ENCODE peak calls at places on chromosomes 7 and 10, in eight cellular contexts. V is A549; K is fibroblast of the aortic adventitia; Y is GM12865; D is cardiac muscle cell; P is GM10248; I is CD4-positive, alpha-beta T cell; W is H9. G is an unnamed sample.

GRCh38 chr7:30312186-30312585 is 27.8 kb downstream of the ZNRF2 start:
- DNase-seq in W (no peak), D (no peak), K (no peak), Y (no peak), I (no peak), V (no peak), P (no peak), G (no peak)

GRCh38 chr10:125213541-125214282 is 53.3 kb upstream of the CTBP2 start:
- DNase-seq in I (no peak), K (no peak), D (no peak), W (no peak), P (no peak), Y (no peak), V (no peak), G (no peak)

GRCh38 chr10:50379652-50380051 is 128.3 kb upstream of the ASAH2 start:
- DNase-seq in V (no peak), P (no peak), K (no peak), D (no peak), Y (no peak), I (no peak), W (no peak), G (no peak)

GRCh38 chr10:96509017-96509641 is 4.6 kb downstream of the TLL2 start:
- DNase-seq in Y (no peak), K (peak), P (no peak), V (no peak), W (peak), D (no peak), I (no peak), G (no peak)

GRCh38 chr10:114724707-114725106 is 66.6 kb upstream of the ABLIM1 start:
- DNase-seq in D (no peak), K (no peak), I (no peak), P (no peak), V (no peak), Y (no peak), W (no peak), G (no peak)

GRCh38 chr7:31466036-31466435 is 47.9 kb upstream of the ITPRID1 start:
- DNase-seq in V (no peak), P (no peak), I (no peak), W (no peak), K (no peak), Y (no peak), D (no peak), G (no peak)

GRCh38 chr7:24336461-24336860 is 52.5 kb downstream of the NPY start:
- DNase-seq in I (no peak), V (no peak), W (no peak), D (peak), K (no peak), Y (peak), P (no peak), G (no peak)

GRCh38 chr7:77958436-77958835 is 159.9 kb downstream of the PHTF2 start:
- DNase-seq in W (no peak), P (no peak), V (no peak), Y (no peak), K (no peak), D (no peak), I (no peak), G (no peak)

GRCh38 chr7:33421384-33421783 is 292.0 kb downstream of the BBS9 start:
- DNase-seq in K (peak), Y (no peak), D (no peak), W (no peak), P (no peak), V (no peak), I (no peak), G (no peak)

GRCh38 chr7:143391462-143392404 is 10.6 kb downstream of the ZYX start:
- DNase-seq in K (peak), W (peak), D (no peak), V (no peak), P (no peak), I (no peak), Y (no peak), G (no peak)

GRCh38 chr10:60917331-60918280 is 26.4 kb downstream of the RHOBTB1 start:
- DNase-seq in K (no peak), D (no peak), Y (no peak), P (no peak), W (no peak), I (no peak), V (no peak), G (no peak)

GRCh38 chr10:60913657-60914056 is 30.3 kb downstream of the RHOBTB1 start:
- DNase-seq in Y (no peak), V (no peak), D (no peak), I (no peak), W (no peak), K (no peak), P (no peak), G (no peak)

GRCh38 chr10:60914676-60915075 is 29.3 kb downstream of the RHOBTB1 start:
- DNase-seq in I (no peak), D (no peak), P (no peak), V (no peak), W (no peak), K (peak), Y (no peak), G (no peak)

GRCh38 chr10:60913091-60913490 is 30.9 kb downstream of the RHOBTB1 start:
- DNase-seq in W (no peak), I (no peak), P (no peak), Y (no peak), D (no peak), V (no peak), K (no peak), G (no peak)

DNA sequence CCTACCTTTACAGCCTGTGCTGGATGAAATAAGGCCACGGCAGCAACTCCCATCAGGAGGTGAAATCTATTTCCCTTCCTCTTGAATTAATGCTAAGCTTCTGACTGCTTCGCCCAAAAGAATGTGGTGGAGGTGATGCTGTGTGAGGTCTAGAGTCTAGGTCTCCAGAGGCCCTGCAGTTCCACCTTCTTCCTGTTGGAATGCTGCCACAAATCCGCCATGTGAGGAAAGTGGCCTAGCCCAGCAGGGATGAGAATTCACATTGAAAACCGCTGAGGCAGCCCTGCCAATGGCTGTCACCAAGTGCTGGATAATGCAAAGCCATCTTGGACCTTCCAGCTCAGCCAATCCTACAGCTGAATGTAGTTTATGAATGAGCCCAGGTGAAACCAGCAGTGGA is 28.0 kb downstream of the RHOBTB1 start:
- DNase-seq in K (no peak), I (no peak), D (no peak), Y (no peak), V (no peak), W (peak), P (no peak), G (no peak)
- TF ChIP-seq CTCF in K (peak), I (no peak), D (no peak), Y (peak), V (no peak), W (peak), P (no peak), G (no peak)

GRCh38 chr10:122525788-122526187 is 34.8 kb upstream of the DMBT1 start:
- DNase-seq in D (peak), P (no peak), I (no peak), K (no peak), Y (no peak), V (no peak), W (no peak), G (no peak)
- TF ChIP-seq CTCF in D (peak), P (no peak), I (no peak), K (peak), Y (no peak), V (peak), W (peak), G (peak)

DNA sequence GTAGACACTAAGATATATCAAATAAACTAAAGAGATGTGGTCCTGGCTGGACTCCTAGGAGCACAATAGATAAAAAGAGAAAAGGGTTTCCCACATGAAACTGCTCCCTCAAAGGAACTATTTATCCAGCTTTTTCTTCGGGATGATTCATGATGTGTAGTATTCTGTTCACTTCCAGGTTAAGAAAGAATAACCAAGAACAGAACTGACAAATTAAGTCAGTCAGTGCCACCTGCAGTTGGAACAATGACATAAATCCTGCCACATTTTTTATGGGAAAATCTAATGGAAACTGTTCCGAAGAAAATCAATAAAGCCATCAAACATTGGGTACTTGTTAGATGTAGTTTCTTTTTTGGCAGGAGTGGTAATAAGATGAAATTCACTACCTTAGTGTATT is 87.1 kb downstream of the POLR1F start:
- DNase-seq in V (no peak), W (no peak), D (no peak), Y (no peak), P (no peak), I (no peak), K (no peak), G (no peak)
- TF ChIP-seq CTCF in V (no peak), W (no peak), D (no peak), Y (no peak), P (no peak), I (no peak), K (no peak), G (peak)

GRCh38 chr7:10210000-10210399 is 763.7 kb upstream of the PHF14 start:
- DNase-seq in D (no peak), P (no peak), K (no peak), V (no peak), I (no peak), W (no peak), Y (no peak), G (no peak)
- TF ChIP-seq CTCF in D (no peak), P (no peak), K (no peak), V (no peak), I (no peak), W (no peak), Y (no peak), G (no peak)

GRCh38 chr7:139339698-139340036 is 1.5 kb upstream of the FMC1 start:
- DNase-seq in K (no peak), V (no peak), Y (no peak), I (no peak), W (no peak), P (no peak), D (no peak), G (no peak)

GRCh38 chr7:139340037-139340807 is 915 bp upstream of the FMC1 start:
- DNase-seq in P (peak), V (peak), K (peak), W (peak), D (peak), I (peak), Y (peak), G (peak)

GRCh38 chr7:139341776-139342244 is 673 bp downstream of the FMC1 start:
- DNase-seq in V (peak), Y (peak), K (peak), D (no peak), W (no peak), I (no peak), P (no peak), G (no peak)

GRCh38 chr7:139340808-139341057 is 404 bp upstream of the FMC1 start:
- DNase-seq in I (no peak), Y (no peak), K (no peak), P (no peak), W (no peak), V (no peak), D (no peak), G (peak)

GRCh38 chr7:139341058-139341775 is at the start of gene FMC1:
- DNase-seq in K (peak), I (peak), P (peak), Y (peak), D (peak), W (peak), V (peak), G (peak)
- TF ChIP-seq CTCF in K (peak), I (peak), P (peak), Y (peak), D (peak), W (peak), V (no peak), G (peak)

GRCh38 chr7:122887198-122887597 is 938 bp upstream of the CADPS2 start:
- DNase-seq in D (peak), W (peak), P (peak), I (no peak), K (peak), V (peak), Y (peak), G (no peak)
- TF ChIP-seq CTCF in D (peak), W (peak), P (no peak), I (no peak), K (no peak), V (no peak), Y (no peak), G (no peak)

G was measured in osteocyte.